ENCODE peak calls at places on chromosomes 16 and 17, in five cellular contexts. T, J, F, W and P are unnamed samples.

GRCh38 chr17:78252111-78252634 is 20.7 kb downstream of the TMEM235 start:
- DNase-seq in T (peak; percentile 92), J (no peak), F (no peak), W (no peak), P (no peak)

GRCh38 chr17:81368161-81368560 is 27.1 kb upstream of the BAHCC1 start:
- DNase-seq in T (no peak), J (no peak), F (no peak), W (no peak), P (no peak)

GRCh38 chr17:45302649-45303173 is 14.1 kb downstream of the MAP3K14 start:
- DNase-seq in T (no peak), J (no peak), F (no peak), W (no peak), P (no peak)

GRCh38 chr17:45112559-45113423 is 19.5 kb downstream of the PLCD3 start:
- DNase-seq in T (no peak), J (no peak), F (no peak), W (no peak), P (no peak)

GRCh38 chr16:66520406-66521194 is 29.3 kb downstream of the TK2 start:
- DNase-seq in T (no peak), J (no peak), F (no peak), W (no peak), P (no peak)

GRCh38 chr16:75329933-75330332 is 78.5 kb upstream of the BCAR1 start:
- DNase-seq in T (no peak), J (no peak), F (no peak), W (no peak), P (no peak)

GRCh38 chr17:79945591-79946255 is 89.9 kb downstream of the TBC1D16 start:
- DNase-seq in T (no peak), J (no peak), F (no peak), W (no peak), P (no peak)

GRCh38 chr17:78665952-78666920 is 89.0 kb upstream of the DNAH17 start:
- DNase-seq in T (peak; percentile 63), J (no peak), F (no peak), W (no peak), P (no peak)

GRCh38 chr16:79599256-79599836 is 1.2 kb downstream of the MAF start:
- DNase-seq in T (peak; percentile 45), J (peak; percentile 49), F (no peak), W (peak; percentile 27), P (no peak)

GRCh38 chr16:64397945-64398508 is 723.8 kb downstream of the CDH11 start:
- DNase-seq in T (no peak), J (no peak), F (no peak), W (no peak), P (no peak)

GRCh38 chr16:23578096-23578830 is 17.9 kb downstream of the NDUFAB1 start:
- DNase-seq in T (no peak), J (no peak), F (no peak), W (no peak), P (no peak)

GRCh38 chr16:72008424-72009216 is at the start of gene DHODH:
- DNase-seq in T (peak; percentile 98), J (peak; percentile 100), F (peak; percentile 94), W (peak; percentile 94), P (peak; percentile 99)

GRCh38 chr17:77419547-77420475 is 279.0 kb downstream of the SEC14L1 start:
- DNase-seq in T (no peak), J (peak; percentile 82), F (peak; percentile 70), W (no peak), P (peak; percentile 28)

GRCh38 chr17:49834118-49834743 is 13.6 kb downstream of the TAC4 start:
- DNase-seq in T (no peak), J (no peak), F (no peak), W (no peak), P (no peak)

GRCh38 chr17:40886090-40886489 is 1.0 kb upstream of the KRT20 start:
- DNase-seq in T (no peak), J (no peak), F (no peak), W (no peak), P (no peak)

GRCh38 chr16:3594316-3595109 is 16.9 kb downstream of the SLX4 start:
- DNase-seq in T (no peak), J (no peak), F (no peak), W (no peak), P (no peak)

GRCh38 chr17:77772899-77773358 is 185.6 kb upstream of the TNRC6C start:
- DNase-seq in T (no peak), J (no peak), F (no peak), W (no peak), P (no peak)

GRCh38 chr16:10410469-10410868 is 24.6 kb downstream of the ATF7IP2 start:
- DNase-seq in T (no peak), J (no peak), F (no peak), W (no peak), P (no peak)

GRCh38 chr16:68085259-68086071 is at the start of gene NFATC3:
- DNase-seq in T (peak; percentile 98), J (peak; percentile 97), F (peak; percentile 87), W (peak; percentile 93), P (peak; percentile 99)

GRCh38 chr17:9470171-9470570 is 105.4 kb downstream of the STX8 start:
- DNase-seq in T (peak; percentile 38), J (no peak), F (no peak), W (no peak), P (no peak)

GRCh38 chr16:85590506-85590832 is 22.7 kb upstream of the GSE1 start:
- DNase-seq in T (no peak), J (no peak), F (no peak), W (no peak), P (no peak)

GRCh38 chr17:41539979-41540701 is 12.0 kb upstream of the KRT19 start:
- DNase-seq in T (no peak), J (no peak), F (no peak), W (no peak), P (no peak)